ENCODE peak calls at places on chromosomes 7 and 10, in eight cellular contexts. One of them, this sample, is unnamed.
A peak's percentile ranks its signal among the peaks of the same experiment; 100 is the strongest.

GRCh38 chr7:82677493-82677892 is 233.9 kb upstream of the CACNA2D1 start:
- DNase-seq in cardiac muscle cell: peak; percentile 3
- DNase-seq in mesenchymal stem cell: peak; percentile 71
- DNase-seq in psoas muscle: no peak
- DNase-seq in H1: no peak
- DNase-seq in right cardiac atrium: no peak
- DNase-seq in lower lobe of right lung: no peak
- DNase-seq in mucosa of descending colon: no peak
- DNase-seq in this sample: peak; percentile 11

GRCh38 chr7:95772771-95773581 is 622 bp downstream of the DYNC1I1 start:
- DNase-seq in psoas muscle: peak; percentile 56
- DNase-seq in mucosa of descending colon: peak; percentile 53
- DNase-seq in H1: peak; percentile 69
- DNase-seq in cardiac muscle cell: peak; percentile 32
- DNase-seq in mesenchymal stem cell: peak; percentile 34
- DNase-seq in lower lobe of right lung: peak; percentile 42
- DNase-seq in right cardiac atrium: peak; percentile 74
- DNase-seq in this sample: peak; percentile 26

GRCh38 chr7:22442187-22442886 is 57.7 kb downstream of the STEAP1B start:
- DNase-seq in mesenchymal stem cell: no peak
- DNase-seq in psoas muscle: no peak
- DNase-seq in cardiac muscle cell: no peak
- DNase-seq in mucosa of descending colon: no peak
- DNase-seq in right cardiac atrium: no peak
- DNase-seq in lower lobe of right lung: peak; percentile 49
- DNase-seq in H1: no peak
- DNase-seq in this sample: no peak

GRCh38 chr7:35695987-35696386 is 1.1 kb upstream of the HERPUD2 start:
- DNase-seq in mucosa of descending colon: no peak
- DNase-seq in mesenchymal stem cell: no peak
- DNase-seq in cardiac muscle cell: no peak
- DNase-seq in psoas muscle: no peak
- DNase-seq in H1: no peak
- DNase-seq in lower lobe of right lung: no peak
- DNase-seq in right cardiac atrium: no peak
- DNase-seq in this sample: no peak

GRCh38 chr10:128881086-128881485 is 586.0 kb upstream of the MGMT start:
- DNase-seq in psoas muscle: no peak
- DNase-seq in cardiac muscle cell: no peak
- DNase-seq in mucosa of descending colon: no peak
- DNase-seq in H1: peak; percentile 4
- DNase-seq in lower lobe of right lung: no peak
- DNase-seq in mesenchymal stem cell: no peak
- DNase-seq in right cardiac atrium: no peak
- DNase-seq in this sample: no peak

GRCh38 chr10:69290993-69291392 is 12.7 kb downstream of the HK1 start:
- DNase-seq in mucosa of descending colon: no peak
- DNase-seq in mesenchymal stem cell: no peak
- DNase-seq in lower lobe of right lung: no peak
- DNase-seq in right cardiac atrium: no peak
- DNase-seq in psoas muscle: no peak
- DNase-seq in cardiac muscle cell: no peak
- DNase-seq in H1: no peak
- DNase-seq in this sample: no peak

GRCh38 chr7:91068136-91068795 is 196.0 kb upstream of the FZD1 start:
- DNase-seq in H1: no peak
- DNase-seq in lower lobe of right lung: no peak
- DNase-seq in right cardiac atrium: no peak
- DNase-seq in mesenchymal stem cell: no peak
- DNase-seq in mucosa of descending colon: no peak
- DNase-seq in cardiac muscle cell: no peak
- DNase-seq in psoas muscle: no peak
- DNase-seq in this sample: no peak

GRCh38 chr7:16564909-16565426 is 38.3 kb downstream of the LRRC72 start:
- DNase-seq in H1: no peak
- DNase-seq in lower lobe of right lung: no peak
- DNase-seq in mesenchymal stem cell: peak; percentile 47
- DNase-seq in cardiac muscle cell: peak; percentile 75
- DNase-seq in psoas muscle: no peak
- DNase-seq in right cardiac atrium: no peak
- DNase-seq in mucosa of descending colon: no peak
- DNase-seq in this sample: no peak

GRCh38 chr10:124230586-124231187 is 137.3 kb upstream of the CHST15 start:
- DNase-seq in mucosa of descending colon: no peak
- DNase-seq in cardiac muscle cell: no peak
- DNase-seq in lower lobe of right lung: no peak
- DNase-seq in mesenchymal stem cell: no peak
- DNase-seq in right cardiac atrium: no peak
- DNase-seq in H1: no peak
- DNase-seq in psoas muscle: no peak
- DNase-seq in this sample: no peak

GRCh38 chr10:121709674-121710073 is 111.4 kb upstream of the FGFR2 start:
- DNase-seq in cardiac muscle cell: no peak
- DNase-seq in mucosa of descending colon: no peak
- DNase-seq in lower lobe of right lung: no peak
- DNase-seq in psoas muscle: no peak
- DNase-seq in H1: no peak
- DNase-seq in mesenchymal stem cell: no peak
- DNase-seq in right cardiac atrium: no peak
- DNase-seq in this sample: no peak

GRCh38 chr7:92135100-92135429 is 788 bp upstream of the CYP51A1 start:
- DNase-seq in psoas muscle: no peak
- DNase-seq in lower lobe of right lung: no peak
- DNase-seq in H1: no peak
- DNase-seq in right cardiac atrium: no peak
- DNase-seq in cardiac muscle cell: peak; percentile 53
- DNase-seq in mucosa of descending colon: no peak
- DNase-seq in mesenchymal stem cell: no peak
- DNase-seq in this sample: peak; percentile 20

GRCh38 chr7:134831862-134832261 is 52.4 kb downstream of the CALD1 start:
- DNase-seq in cardiac muscle cell: no peak
- DNase-seq in H1: no peak
- DNase-seq in right cardiac atrium: peak; percentile 81
- DNase-seq in mesenchymal stem cell: no peak
- DNase-seq in mucosa of descending colon: no peak
- DNase-seq in lower lobe of right lung: no peak
- DNase-seq in psoas muscle: peak; percentile 55
- DNase-seq in this sample: peak; percentile 37

GRCh38 chr10:92112462-92112861 is 178.4 kb downstream of the CPEB3 start:
- DNase-seq in psoas muscle: no peak
- DNase-seq in mucosa of descending colon: no peak
- DNase-seq in right cardiac atrium: no peak
- DNase-seq in lower lobe of right lung: no peak
- DNase-seq in H1: no peak
- DNase-seq in cardiac muscle cell: no peak
- DNase-seq in mesenchymal stem cell: no peak
- DNase-seq in this sample: no peak

GRCh38 chr7:81383848-81384247 is 386.0 kb downstream of the HGF start:
- DNase-seq in cardiac muscle cell: no peak
- DNase-seq in psoas muscle: no peak
- DNase-seq in mesenchymal stem cell: no peak
- DNase-seq in lower lobe of right lung: no peak
- DNase-seq in H1: no peak
- DNase-seq in right cardiac atrium: no peak
- DNase-seq in mucosa of descending colon: no peak
- DNase-seq in this sample: no peak

GRCh38 chr7:40077849-40078248 is 56.6 kb downstream of the MPLKIP start:
- DNase-seq in H1: no peak
- DNase-seq in psoas muscle: no peak
- DNase-seq in mesenchymal stem cell: peak; percentile 47
- DNase-seq in lower lobe of right lung: no peak
- DNase-seq in cardiac muscle cell: no peak
- DNase-seq in right cardiac atrium: no peak
- DNase-seq in mucosa of descending colon: no peak
- DNase-seq in this sample: no peak

GRCh38 chr10:11364241-11364640 is 247.2 kb downstream of the USP6NL start:
- DNase-seq in H1: no peak
- DNase-seq in mucosa of descending colon: no peak
- DNase-seq in lower lobe of right lung: no peak
- DNase-seq in right cardiac atrium: no peak
- DNase-seq in psoas muscle: no peak
- DNase-seq in cardiac muscle cell: no peak
- DNase-seq in mesenchymal stem cell: no peak
- DNase-seq in this sample: no peak

GRCh38 chr10:7444576-7445226 is 33.9 kb upstream of the SFMBT2 start:
- DNase-seq in H1: no peak
- DNase-seq in mucosa of descending colon: no peak
- DNase-seq in psoas muscle: no peak
- DNase-seq in cardiac muscle cell: no peak
- DNase-seq in mesenchymal stem cell: no peak
- DNase-seq in lower lobe of right lung: no peak
- DNase-seq in right cardiac atrium: peak; percentile 57
- DNase-seq in this sample: peak; percentile 17

GRCh38 chr7:68107256-68107655 is 1110.6 kb downstream of the TYW1 start:
- DNase-seq in right cardiac atrium: no peak
- DNase-seq in H1: no peak
- DNase-seq in psoas muscle: no peak
- DNase-seq in mucosa of descending colon: no peak
- DNase-seq in mesenchymal stem cell: no peak
- DNase-seq in lower lobe of right lung: no peak
- DNase-seq in cardiac muscle cell: peak; percentile 14
- DNase-seq in this sample: no peak

GRCh38 chr7:5532520-5533335 is 109.1 kb upstream of the TNRC18 start:
- DNase-seq in lower lobe of right lung: peak; percentile 88
- DNase-seq in cardiac muscle cell: peak; percentile 45
- DNase-seq in right cardiac atrium: peak; percentile 83
- DNase-seq in H1: peak; percentile 69
- DNase-seq in psoas muscle: peak; percentile 75
- DNase-seq in mucosa of descending colon: peak; percentile 96
- DNase-seq in mesenchymal stem cell: no peak
- DNase-seq in this sample: peak; percentile 89

DNA sequence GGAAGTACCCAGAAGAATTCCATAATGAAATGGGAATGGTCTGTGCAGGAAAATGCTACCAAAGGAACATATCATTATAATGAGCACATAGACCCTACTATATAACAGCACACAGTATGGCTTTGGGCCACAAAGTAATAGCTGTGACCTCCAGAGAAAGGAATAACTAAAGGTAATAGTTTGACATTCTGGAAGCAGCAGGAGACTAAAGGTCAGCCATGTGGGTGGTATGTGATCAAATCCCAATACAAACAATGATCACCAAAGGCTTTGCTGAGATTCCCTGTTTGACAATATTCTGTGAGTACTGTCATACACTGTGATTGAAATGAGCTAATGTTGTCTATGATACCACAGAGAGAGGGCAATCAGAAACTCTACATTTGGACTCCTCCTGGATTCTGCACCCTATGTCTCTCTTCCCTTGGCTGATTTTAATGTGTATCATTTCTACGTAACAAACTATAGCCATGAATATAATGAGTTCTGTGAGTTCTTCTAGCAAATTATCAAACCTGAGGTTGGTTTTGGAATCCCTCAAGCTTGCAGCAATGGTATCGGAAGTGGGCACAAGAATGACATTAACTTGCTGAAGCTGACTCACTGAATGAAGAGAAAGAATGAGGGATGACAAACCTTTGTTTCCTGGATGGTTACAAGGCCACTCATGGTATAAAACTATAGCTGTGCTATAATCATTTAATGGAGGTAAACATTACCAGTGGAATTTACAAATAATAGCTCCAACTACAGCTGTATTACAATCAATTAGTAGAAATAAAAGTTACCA is 99.6 kb downstream of the JMJD1C start:
- DNase-seq in H1: no peak
- DNase-seq in psoas muscle: no peak
- DNase-seq in mucosa of descending colon: no peak
- DNase-seq in lower lobe of right lung: no peak
- DNase-seq in cardiac muscle cell: no peak
- DNase-seq in right cardiac atrium: no peak
- DNase-seq in mesenchymal stem cell: no peak
- DNase-seq in this sample: no peak
- H3K4me1 ChIP-seq in H1: no peaks in the 10 kb centered on the region
- H3K4me1 ChIP-seq in psoas muscle: peaks cover 12% of the 10 kb centered on the region
- H3K4me1 ChIP-seq in mucosa of descending colon: no peaks in the 10 kb centered on the region
- H3K4me1 ChIP-seq in lower lobe of right lung: no peaks in the 10 kb centered on the region
- H3K4me1 ChIP-seq in cardiac muscle cell: no peaks in the 10 kb centered on the region
- H3K4me1 ChIP-seq in right cardiac atrium: no peaks in the 10 kb centered on the region
- H3K4me1 ChIP-seq in mesenchymal stem cell: peaks cover 1% of the 10 kb centered on the region
- H3K4me1 ChIP-seq in this sample: no peaks in the 10 kb centered on the region

GRCh38 chr7:45143616-45144015 is 14.0 kb upstream of the RAMP3 start:
- DNase-seq in mucosa of descending colon: no peak
- DNase-seq in lower lobe of right lung: no peak
- DNase-seq in mesenchymal stem cell: peak; percentile 11
- DNase-seq in cardiac muscle cell: no peak
- DNase-seq in H1: no peak
- DNase-seq in psoas muscle: no peak
- DNase-seq in right cardiac atrium: peak; percentile 9
- DNase-seq in this sample: no peak
- H3K4me3 ChIP-seq in mucosa of descending colon: no peak overlapping the region
- H3K4me3 ChIP-seq in lower lobe of right lung: no peak overlapping the region
- H3K4me3 ChIP-seq in mesenchymal stem cell: no peak overlapping the region
- H3K4me3 ChIP-seq in cardiac muscle cell: no peak overlapping the region
- H3K4me3 ChIP-seq in H1: no peak overlapping the region
- H3K4me3 ChIP-seq in psoas muscle: no peak overlapping the region
- H3K4me3 ChIP-seq in right cardiac atrium: no peak overlapping the region
- H3K4me3 ChIP-seq in this sample: no peak overlapping the region

DNA sequence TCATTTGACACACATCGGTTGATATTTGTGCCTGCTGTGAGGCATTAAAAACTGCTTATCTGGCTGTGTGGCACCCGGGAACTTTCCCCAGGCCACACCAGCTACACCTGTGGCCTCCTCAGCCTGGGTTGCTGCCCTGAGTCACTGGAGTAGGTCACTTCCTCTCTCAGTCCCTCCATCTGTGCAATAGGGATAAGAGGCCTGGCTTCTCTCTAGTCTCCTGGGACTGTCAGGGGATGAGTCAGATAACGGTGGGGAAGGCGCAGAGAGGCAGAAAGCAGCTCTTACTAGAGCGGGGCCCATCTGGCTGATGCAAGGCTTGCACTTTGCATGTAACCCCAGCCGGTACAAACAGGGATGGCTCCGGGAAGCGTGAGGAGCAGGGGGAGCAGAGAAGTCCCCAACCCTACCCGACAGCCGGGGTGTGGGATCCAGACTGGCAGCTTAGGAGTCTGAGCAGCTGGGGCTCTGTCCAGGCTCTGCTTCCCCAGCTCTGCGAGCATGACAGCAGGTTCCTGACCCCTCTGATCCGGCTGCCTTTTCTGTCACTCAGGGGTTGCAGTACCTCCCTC is 34.0 kb downstream of the DNAJB12 start:
- DNase-seq in psoas muscle: peak; percentile 85
- DNase-seq in right cardiac atrium: peak; percentile 75
- DNase-seq in H1: peak; percentile 76
- DNase-seq in mucosa of descending colon: peak; percentile 84
- DNase-seq in cardiac muscle cell: peak; percentile 41
- DNase-seq in lower lobe of right lung: peak; percentile 74
- DNase-seq in mesenchymal stem cell: peak; percentile 100
- DNase-seq in this sample: peak; percentile 75
- H3K4me1 ChIP-seq in psoas muscle: peaks cover 51% of the 10 kb centered on the region
- H3K4me1 ChIP-seq in right cardiac atrium: peaks cover 15% of the 10 kb centered on the region
- H3K4me1 ChIP-seq in H1: peaks cover 20% of the 10 kb centered on the region
- H3K4me1 ChIP-seq in mucosa of descending colon: peaks cover 38% of the 10 kb centered on the region
- H3K4me1 ChIP-seq in cardiac muscle cell: peaks cover 45% of the 10 kb centered on the region
- H3K4me1 ChIP-seq in lower lobe of right lung: peaks cover 98% of the 10 kb centered on the region
- H3K4me1 ChIP-seq in mesenchymal stem cell: peaks cover 52% of the 10 kb centered on the region
- H3K4me1 ChIP-seq in this sample: peaks cover 34% of the 10 kb centered on the region

DNA sequence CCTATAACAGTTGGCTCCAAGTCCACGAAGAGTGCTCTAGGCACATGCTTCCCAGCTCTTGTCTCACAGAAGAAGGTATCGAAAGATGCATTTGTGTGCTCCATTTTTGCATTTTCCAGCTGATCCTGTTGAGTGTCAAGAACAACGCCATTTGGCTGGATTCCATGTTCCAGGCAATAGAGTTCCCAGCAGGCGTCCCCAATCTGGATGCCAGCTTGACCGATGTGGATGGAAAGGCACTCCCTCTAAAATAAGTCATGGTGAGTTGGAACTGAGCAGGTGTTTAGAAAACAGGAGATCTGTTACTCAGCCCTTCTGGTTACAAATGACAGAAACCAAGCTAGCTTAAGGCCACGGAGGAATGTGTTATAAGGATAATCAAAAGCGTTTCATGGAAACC is 3.8 kb downstream of the TUBAL3 start:
- DNase-seq in psoas muscle: no peak
- DNase-seq in cardiac muscle cell: no peak
- DNase-seq in H1: no peak
- DNase-seq in mesenchymal stem cell: no peak
- DNase-seq in mucosa of descending colon: no peak
- DNase-seq in lower lobe of right lung: no peak
- DNase-seq in right cardiac atrium: no peak
- DNase-seq in this sample: no peak
- H3K4me3 ChIP-seq in psoas muscle: no peak overlapping the region
- H3K4me3 ChIP-seq in cardiac muscle cell: no peak overlapping the region
- H3K4me3 ChIP-seq in H1: no peak overlapping the region
- H3K4me3 ChIP-seq in mesenchymal stem cell: no peak overlapping the region
- H3K4me3 ChIP-seq in mucosa of descending colon: no peak overlapping the region
- H3K4me3 ChIP-seq in lower lobe of right lung: no peak overlapping the region
- H3K4me3 ChIP-seq in right cardiac atrium: no peak overlapping the region
- H3K4me3 ChIP-seq in this sample: no peak overlapping the region